ENCODE peak calls at places on chromosomes 13 and 19, in six cellular contexts. One of them, this sample, is unnamed.

GRCh38 chr19:27974082-27974513 is 1238.9 kb downstream of the UQCRFS1 start:
- DNase-seq in upper lobe of left lung: no peak
- DNase-seq in suprapubic skin: no peak
- DNase-seq in glutamatergic neuron: peak
- DNase-seq in mammary epithelial cell: no peak
- DNase-seq in transverse colon: peak
- DNase-seq in this sample: no peak

GRCh38 chr19:1445185-1445931 is 4.6 kb upstream of the APC2 start:
- DNase-seq in upper lobe of left lung: peak
- DNase-seq in suprapubic skin: no peak
- DNase-seq in glutamatergic neuron: peak
- DNase-seq in mammary epithelial cell: peak
- DNase-seq in transverse colon: peak
- DNase-seq in this sample: no peak

GRCh38 chr13:45310341-45311138 is 30.4 kb downstream of the TPT1 start:
- DNase-seq in upper lobe of left lung: no peak
- DNase-seq in suprapubic skin: no peak
- DNase-seq in glutamatergic neuron: no peak
- DNase-seq in mammary epithelial cell: no peak
- DNase-seq in transverse colon: no peak
- DNase-seq in this sample: no peak

GRCh38 chr19:839146-839872 is 1.5 kb upstream of the PRTN3 start:
- DNase-seq in upper lobe of left lung: no peak
- DNase-seq in suprapubic skin: no peak
- DNase-seq in glutamatergic neuron: no peak
- DNase-seq in mammary epithelial cell: no peak
- DNase-seq in transverse colon: no peak
- DNase-seq in this sample: no peak

GRCh38 chr13:98143601-98144500 is 957 bp downstream of the FARP1 start:
- DNase-seq in upper lobe of left lung: peak
- DNase-seq in suprapubic skin: no peak
- DNase-seq in glutamatergic neuron: peak
- DNase-seq in mammary epithelial cell: peak
- DNase-seq in transverse colon: peak
- DNase-seq in this sample: no peak

GRCh38 chr13:75073791-75074190 is 408.2 kb downstream of the TBC1D4 start:
- DNase-seq in upper lobe of left lung: no peak
- DNase-seq in suprapubic skin: no peak
- DNase-seq in glutamatergic neuron: no peak
- DNase-seq in mammary epithelial cell: no peak
- DNase-seq in transverse colon: no peak
- DNase-seq in this sample: no peak

GRCh38 chr13:74771964-74772363 is 637.8 kb upstream of the KLF12 start:
- DNase-seq in upper lobe of left lung: no peak
- DNase-seq in suprapubic skin: no peak
- DNase-seq in glutamatergic neuron: no peak
- DNase-seq in mammary epithelial cell: peak
- DNase-seq in transverse colon: no peak
- DNase-seq in this sample: no peak

GRCh38 chr13:100131863-100132574 is 43.1 kb downstream of the PCCA start:
- DNase-seq in upper lobe of left lung: no peak
- DNase-seq in suprapubic skin: no peak
- DNase-seq in glutamatergic neuron: no peak
- DNase-seq in mammary epithelial cell: peak
- DNase-seq in transverse colon: no peak
- DNase-seq in this sample: no peak

GRCh38 chr13:102805680-102806079 is 6.8 kb downstream of the BIVM start:
- DNase-seq in upper lobe of left lung: no peak
- DNase-seq in suprapubic skin: no peak
- DNase-seq in glutamatergic neuron: no peak
- DNase-seq in mammary epithelial cell: no peak
- DNase-seq in transverse colon: no peak
- DNase-seq in this sample: no peak

GRCh38 chr13:75088915-75089314 is 393.1 kb downstream of the TBC1D4 start:
- DNase-seq in upper lobe of left lung: no peak
- DNase-seq in suprapubic skin: no peak
- DNase-seq in glutamatergic neuron: no peak
- DNase-seq in mammary epithelial cell: no peak
- DNase-seq in transverse colon: no peak
- DNase-seq in this sample: no peak

GRCh38 chr13:111630411-111630810 is 310.0 kb downstream of the TEX29 start:
- DNase-seq in upper lobe of left lung: no peak
- DNase-seq in suprapubic skin: no peak
- DNase-seq in glutamatergic neuron: no peak
- DNase-seq in mammary epithelial cell: no peak
- DNase-seq in transverse colon: no peak
- DNase-seq in this sample: no peak

GRCh38 chr19:17441241-17442135 is 7.0 kb downstream of the TMEM221 start:
- DNase-seq in upper lobe of left lung: no peak
- DNase-seq in suprapubic skin: no peak
- DNase-seq in glutamatergic neuron: no peak
- DNase-seq in mammary epithelial cell: peak
- DNase-seq in transverse colon: no peak
- DNase-seq in this sample: no peak

GRCh38 chr19:11197291-11198174 is at the start of gene KANK2:
- DNase-seq in upper lobe of left lung: peak
- DNase-seq in suprapubic skin: peak
- DNase-seq in glutamatergic neuron: peak
- DNase-seq in mammary epithelial cell: peak
- DNase-seq in transverse colon: peak
- DNase-seq in this sample: peak
- TF ChIP-seq CTCF in upper lobe of left lung: peak
- TF ChIP-seq CTCF in suprapubic skin: no peak
- TF ChIP-seq CTCF in glutamatergic neuron: no peak
- TF ChIP-seq CTCF in mammary epithelial cell: no peak
- TF ChIP-seq CTCF in transverse colon: no peak
- TF ChIP-seq CTCF in this sample: peak

DNA sequence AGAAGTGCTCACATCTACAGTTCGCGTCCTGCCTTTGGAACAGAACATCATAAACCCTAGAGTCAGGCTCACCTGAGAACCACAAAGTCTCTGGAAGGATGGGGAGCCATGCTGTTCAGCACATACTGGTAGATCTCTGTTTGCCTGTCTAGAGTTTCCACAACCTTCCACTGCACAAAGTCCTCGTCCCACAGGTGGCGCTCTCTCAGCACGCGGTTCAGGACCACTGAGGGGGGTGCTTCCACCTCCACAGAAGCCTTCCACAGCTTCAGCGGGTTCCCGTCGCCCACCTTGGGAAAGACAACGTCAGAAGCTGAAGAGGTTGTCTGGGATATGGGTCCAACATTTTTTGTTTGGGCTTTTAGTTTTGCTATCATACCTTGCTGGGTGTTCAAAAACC is 93.6 kb downstream of the KL start:
- DNase-seq in upper lobe of left lung: no peak
- DNase-seq in suprapubic skin: no peak
- DNase-seq in glutamatergic neuron: peak
- DNase-seq in mammary epithelial cell: no peak
- DNase-seq in transverse colon: no peak
- DNase-seq in this sample: no peak
- TF ChIP-seq CTCF in upper lobe of left lung: no peak
- TF ChIP-seq CTCF in suprapubic skin: no peak
- TF ChIP-seq CTCF in glutamatergic neuron: no peak
- TF ChIP-seq CTCF in mammary epithelial cell: peak
- TF ChIP-seq CTCF in transverse colon: no peak
- TF ChIP-seq CTCF in this sample: peak

GRCh38 chr13:49820591-49821215 is 28.2 kb upstream of the KPNA3 start:
- DNase-seq in upper lobe of left lung: no peak
- DNase-seq in suprapubic skin: no peak
- DNase-seq in glutamatergic neuron: no peak
- DNase-seq in mammary epithelial cell: no peak
- DNase-seq in transverse colon: no peak
- DNase-seq in this sample: no peak

DNA sequence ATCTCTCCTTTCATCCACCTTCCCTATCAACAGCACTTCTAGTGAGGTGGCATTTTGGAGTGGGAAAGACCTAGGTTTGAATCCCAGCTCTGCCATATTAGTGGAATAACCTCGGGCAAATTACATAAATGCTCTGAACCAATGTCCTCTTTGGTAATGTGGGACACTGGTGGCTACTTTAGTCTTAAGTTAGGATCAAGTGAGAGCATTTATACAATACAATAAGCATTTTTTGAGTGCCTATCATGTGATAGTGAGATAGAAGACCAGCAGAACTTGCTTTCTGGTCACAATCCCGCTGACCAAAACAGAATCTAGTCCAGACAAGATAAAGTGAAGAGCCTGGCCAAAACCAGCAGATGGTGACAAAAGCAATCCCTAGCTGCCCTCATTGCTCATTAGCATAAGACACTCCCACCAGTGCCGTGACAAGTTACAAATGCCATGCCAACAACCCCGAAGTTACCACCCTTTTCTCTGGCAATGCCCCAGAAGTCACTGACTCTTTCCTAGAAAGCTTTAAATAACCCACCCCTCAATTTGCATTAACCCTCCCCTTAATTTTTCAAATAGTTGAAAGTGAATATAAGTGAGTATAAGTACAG is 28.8 kb upstream of the KPNA3 start:
- DNase-seq in upper lobe of left lung: no peak
- DNase-seq in suprapubic skin: no peak
- DNase-seq in glutamatergic neuron: no peak
- DNase-seq in mammary epithelial cell: no peak
- DNase-seq in transverse colon: no peak
- DNase-seq in this sample: no peak
- TF ChIP-seq CTCF in upper lobe of left lung: no peak
- TF ChIP-seq CTCF in suprapubic skin: no peak
- TF ChIP-seq CTCF in glutamatergic neuron: no peak
- TF ChIP-seq CTCF in mammary epithelial cell: peak
- TF ChIP-seq CTCF in transverse colon: no peak
- TF ChIP-seq CTCF in this sample: no peak

GRCh38 chr13:110464547-110465343 is 96.8 kb downstream of the RAB20 start:
- DNase-seq in upper lobe of left lung: no peak
- DNase-seq in suprapubic skin: no peak
- DNase-seq in glutamatergic neuron: no peak
- DNase-seq in mammary epithelial cell: no peak
- DNase-seq in transverse colon: no peak
- DNase-seq in this sample: no peak

GRCh38 chr13:110458594-110459365 is 102.7 kb downstream of the RAB20 start:
- DNase-seq in upper lobe of left lung: no peak
- DNase-seq in suprapubic skin: no peak
- DNase-seq in glutamatergic neuron: no peak
- DNase-seq in mammary epithelial cell: no peak
- DNase-seq in transverse colon: no peak
- DNase-seq in this sample: no peak

GRCh38 chr13:110465696-110466095 is 95.8 kb downstream of the RAB20 start:
- DNase-seq in upper lobe of left lung: no peak
- DNase-seq in suprapubic skin: no peak
- DNase-seq in glutamatergic neuron: no peak
- DNase-seq in mammary epithelial cell: no peak
- DNase-seq in transverse colon: no peak
- DNase-seq in this sample: no peak

GRCh38 chr13:110463876-110464510 is 97.5 kb downstream of the RAB20 start:
- DNase-seq in upper lobe of left lung: no peak
- DNase-seq in suprapubic skin: no peak
- DNase-seq in glutamatergic neuron: no peak
- DNase-seq in mammary epithelial cell: no peak
- DNase-seq in transverse colon: no peak
- DNase-seq in this sample: no peak

GRCh38 chr13:110462091-110462490 is 99.4 kb downstream of the RAB20 start:
- DNase-seq in upper lobe of left lung: no peak
- DNase-seq in suprapubic skin: no peak
- DNase-seq in glutamatergic neuron: no peak
- DNase-seq in mammary epithelial cell: no peak
- DNase-seq in transverse colon: no peak
- DNase-seq in this sample: no peak
- TF ChIP-seq CTCF in upper lobe of left lung: no peak
- TF ChIP-seq CTCF in suprapubic skin: no peak
- TF ChIP-seq CTCF in glutamatergic neuron: no peak
- TF ChIP-seq CTCF in mammary epithelial cell: no peak
- TF ChIP-seq CTCF in transverse colon: no peak
- TF ChIP-seq CTCF in this sample: no peak

GRCh38 chr19:50632151-50632835 is 7.4 kb downstream of the SYT3 start:
- DNase-seq in upper lobe of left lung: peak
- DNase-seq in suprapubic skin: no peak
- DNase-seq in glutamatergic neuron: no peak
- DNase-seq in mammary epithelial cell: no peak
- DNase-seq in transverse colon: no peak
- DNase-seq in this sample: no peak
- TF ChIP-seq CTCF in upper lobe of left lung: no peak
- TF ChIP-seq CTCF in suprapubic skin: no peak
- TF ChIP-seq CTCF in glutamatergic neuron: no peak
- TF ChIP-seq CTCF in mammary epithelial cell: no peak
- TF ChIP-seq CTCF in transverse colon: no peak
- TF ChIP-seq CTCF in this sample: no peak

This sample was measured in chondrocyte.